ENCODE peak calls at places on chromosomes 1 and 21, in eight cellular contexts. O, L, V, F, A, H, N and T are unnamed samples.
A peak's percentile ranks its signal among the peaks of the same experiment; 100 is the strongest.

GRCh38 chr1:93980881-93981280 is 71.7 kb upstream of the GCLM start:
- DNase-seq in V (no peak), N (no peak), O (no peak), F (no peak), A (no peak), L (no peak), H (no peak), T (peak; percentile 43)

GRCh38 chr1:59116920-59117542 is 179.9 kb upstream of the FGGY start:
- DNase-seq in A (no peak), L (peak; percentile 48), V (no peak), O (peak; percentile 56), H (no peak), F (no peak), N (no peak), T (peak; percentile 43)

GRCh38 chr1:204493882-204494280 is 724 bp downstream of the PIK3C2B start:
- DNase-seq in F (peak; percentile 77), A (peak; percentile 65), V (peak; percentile 88), O (peak; percentile 48), H (no peak), N (no peak), L (peak; percentile 59), T (peak; percentile 43)

GRCh38 chr1:57839067-57839466 is 415.2 kb upstream of the DAB1 start:
- DNase-seq in A (no peak), F (no peak), V (no peak), N (no peak), H (no peak), O (no peak), L (peak; percentile 22), T (peak; percentile 14)

GRCh38 chr1:173112129-173112528 is 61.4 kb upstream of the TNFSF18 start:
- DNase-seq in V (no peak), L (peak; percentile 70), H (no peak), A (no peak), O (peak; percentile 67), N (no peak), F (no peak), T (peak; percentile 59)

GRCh38 chr1:92691937-92692336 is 93.0 kb downstream of the EVI5 start:
- DNase-seq in H (no peak), L (no peak), F (no peak), O (no peak), V (no peak), A (no peak), N (no peak), T (no peak)

GRCh38 chr1:209617755-209618154 is 34.2 kb downstream of the CAMK1G start:
- DNase-seq in H (no peak), V (no peak), N (no peak), F (no peak), O (no peak), L (no peak), A (no peak), T (no peak)

GRCh38 chr21:25732091-25732760 is 2.5 kb downstream of the ATP5PF start:
- DNase-seq in O (no peak), V (no peak), H (no peak), N (no peak), F (no peak), L (no peak), A (no peak), T (peak; percentile 19)

GRCh38 chr1:52919051-52919719 is 2.4 kb downstream of the ECHDC2 start:
- DNase-seq in V (no peak), H (no peak), F (no peak), L (no peak), O (no peak), A (no peak), N (no peak), T (no peak)

GRCh38 chr21:32993894-32994293 is 31.8 kb upstream of the OLIG2 start:
- DNase-seq in L (no peak), O (no peak), A (no peak), H (no peak), F (no peak), N (no peak), V (no peak), T (no peak)

GRCh38 chr1:83998599-83999315 is at the start of gene TTLL7:
- DNase-seq in H (peak; percentile 65), F (peak; percentile 69), L (no peak), A (peak; percentile 91), V (peak; percentile 82), O (peak; percentile 53), N (peak; percentile 92), T (no peak)

GRCh38 chr1:30947212-30947611 is 38.7 kb upstream of the SDC3 start:
- DNase-seq in H (no peak), A (no peak), L (no peak), O (no peak), V (no peak), F (no peak), N (no peak), T (no peak)

GRCh38 chr1:171623651-171624331 is 1.7 kb downstream of the MYOCOS start:
- DNase-seq in A (no peak), V (no peak), N (no peak), L (no peak), O (no peak), H (no peak), F (no peak), T (no peak)

GRCh38 chr21:16342932-16343331 is 613.1 kb downstream of the USP25 start:
- DNase-seq in L (no peak), H (no peak), A (no peak), N (no peak), F (no peak), O (no peak), V (no peak), T (no peak)

GRCh38 chr1:26900815-26901511 is 696 bp upstream of the GPATCH3 start:
- DNase-seq in A (no peak), F (no peak), L (no peak), V (no peak), H (no peak), O (no peak), N (no peak), T (no peak)

GRCh38 chr1:193104906-193105820 is at the start of gene GLRX2:
- DNase-seq in F (peak; percentile 72), L (peak; percentile 90), O (peak; percentile 85), A (peak; percentile 93), H (peak; percentile 50), N (peak; percentile 86), V (peak; percentile 91), T (peak; percentile 88)
- TF ChIP-seq CTCF in F (no peak), L (no peak), O (peak; percentile 8), A (no peak), H (no peak), N (no peak), V (peak; percentile 22), T (no peak)

DNA sequence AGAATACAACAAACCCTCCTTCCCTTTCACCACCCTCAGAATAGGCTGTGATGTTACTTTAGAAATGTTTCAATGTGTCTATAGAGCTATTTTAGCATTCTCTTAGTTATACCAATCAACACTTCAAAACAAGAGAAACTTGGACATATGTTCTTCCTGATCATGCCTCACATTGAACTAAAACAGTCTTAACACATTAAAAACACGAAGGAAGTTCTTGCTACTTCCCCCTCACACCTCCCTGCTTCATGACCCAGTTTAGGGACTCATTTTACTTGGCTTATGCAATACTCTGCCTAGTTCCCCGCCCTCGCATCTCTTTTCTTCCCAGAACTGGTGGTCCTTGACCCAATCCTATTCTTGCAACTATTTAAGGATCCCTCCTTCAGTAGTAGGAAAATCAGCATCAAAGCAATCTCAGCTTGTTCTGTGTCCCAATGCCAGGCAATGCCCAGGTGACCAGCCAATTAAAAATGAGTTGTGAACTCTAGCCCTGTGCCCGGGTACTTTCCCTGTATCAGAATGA is 408.8 kb upstream of the BEND5 start:
- DNase-seq in N (no peak), H (no peak), A (no peak), F (no peak), L (no peak), V (no peak), O (no peak), T (no peak)
- TF ChIP-seq CTCF in N (no peak), H (no peak), A (no peak), F (no peak), L (no peak), V (no peak), O (no peak), T (no peak)

GRCh38 chr1:34113887-34114286 is 51.1 kb downstream of the CSMD2 start:
- DNase-seq in F (no peak), L (peak; percentile 16), N (peak; percentile 48), H (no peak), A (no peak), O (no peak), V (no peak), T (peak; percentile 19)
- TF ChIP-seq CTCF in F (no peak), L (peak; percentile 4), N (peak; percentile 60), H (no peak), A (peak; percentile 23), O (no peak), V (no peak), T (peak; percentile 35)

GRCh38 chr1:32917521-32917920 is 16.3 kb upstream of the TMEM54 start:
- DNase-seq in L (no peak), V (no peak), O (no peak), N (no peak), A (no peak), H (no peak), F (no peak), T (no peak)
- TF ChIP-seq CTCF in L (no peak), V (no peak), O (no peak), N (no peak), A (no peak), H (no peak), F (no peak), T (no peak)

GRCh38 chr1:220094016-220094911 is at the start of gene IARS2:
- DNase-seq in H (peak; percentile 85), O (peak; percentile 82), L (peak; percentile 87), V (peak; percentile 93), A (peak; percentile 94), F (peak; percentile 92), N (peak; percentile 90), T (peak; percentile 41)
- TF ChIP-seq CTCF in H (no peak), O (no peak), L (no peak), V (no peak), A (no peak), F (no peak), N (no peak), T (no peak)

DNA sequence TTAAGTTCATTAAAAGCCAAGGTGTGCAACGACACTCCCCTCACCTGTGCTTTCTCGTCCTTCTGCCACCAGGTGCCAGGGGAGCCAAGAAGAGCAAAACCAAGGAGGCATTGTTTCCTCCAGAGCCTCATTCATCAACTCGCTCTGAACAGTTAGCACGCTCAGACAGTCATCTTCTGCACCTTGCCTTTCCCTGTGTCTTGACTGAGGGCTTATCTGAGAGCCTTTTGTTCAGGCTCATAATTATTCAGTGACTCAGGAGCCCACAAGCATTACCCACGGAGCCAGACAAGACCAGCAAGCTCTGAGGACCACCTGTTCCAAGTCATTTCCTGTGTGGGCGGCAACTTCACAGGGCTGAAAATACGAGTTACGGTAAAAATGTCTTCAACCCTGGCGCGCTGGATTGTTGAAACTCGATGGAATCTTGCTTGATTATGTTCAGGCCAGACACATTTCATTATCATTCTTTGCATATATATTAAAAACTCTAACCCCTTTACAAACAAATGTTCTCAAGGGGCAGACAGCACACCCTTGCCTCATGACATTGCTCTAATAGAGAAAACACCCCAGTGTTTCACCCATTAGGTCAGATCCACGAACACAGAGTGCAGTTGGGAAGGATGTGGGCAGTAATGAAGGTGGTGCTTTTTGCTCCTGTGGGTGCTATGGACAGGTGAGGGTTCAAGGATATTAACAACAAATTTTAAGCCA is 89.7 kb upstream of the RUNX1 start:
- DNase-seq in N (no peak), O (peak; percentile 95), A (no peak), V (no peak), F (peak; percentile 63), L (peak; percentile 68), H (no peak), T (peak; percentile 84)
- TF ChIP-seq CTCF in N (no peak), O (no peak), A (no peak), V (no peak), F (no peak), L (no peak), H (no peak), T (no peak)

GRCh38 chr1:226424228-226425003 is 16.5 kb upstream of the PARP1 start:
- DNase-seq in A (no peak), O (peak; percentile 10), V (no peak), L (peak; percentile 52), N (no peak), F (no peak), H (no peak), T (peak; percentile 61)
- TF ChIP-seq CTCF in A (peak; percentile 51), O (peak; percentile 26), V (peak; percentile 51), L (peak; percentile 64), N (peak; percentile 50), F (peak; percentile 47), H (no peak), T (peak; percentile 72)